ENCODE peak calls at places on chromosome 19, in five cellular contexts. M is heart left ventricle, T is GM10248, Q is H9, H is nephron progenitor cell. P is an unnamed sample.

GRCh38 chr19:53509443-53509842 is 28.5 kb upstream of the ZNF331 start:
- DNase-seq in T (no peak), H (no peak), Q (no peak), M (no peak), P (no peak)

GRCh38 chr19:31600731-31601295 is 251.6 kb upstream of the TSHZ3 start:
- DNase-seq in Q (no peak), M (no peak), T (no peak), H (no peak), P (no peak)

GRCh38 chr19:18204394-18205179 is 745 bp upstream of the RAB3A start:
- DNase-seq in M (peak), H (peak), T (no peak), Q (no peak), P (peak)

GRCh38 chr19:17112700-17113099 is 37.1 kb downstream of the MYO9B start:
- DNase-seq in M (no peak), T (no peak), H (no peak), Q (no peak), P (no peak)

GRCh38 chr19:50167314-50167721 is 4.2 kb upstream of the IZUMO2 start:
- DNase-seq in T (no peak), Q (no peak), H (peak), M (no peak), P (peak)

GRCh38 chr19:38571682-38572081 is 46.1 kb downstream of the MAP4K1 start:
- DNase-seq in T (no peak), Q (no peak), M (no peak), H (no peak), P (no peak)

GRCh38 chr19:42330521-42330835 is 5.0 kb downstream of the MEGF8 start:
- DNase-seq in Q (no peak), T (no peak), M (no peak), H (no peak), P (no peak)

GRCh38 chr19:10226376-10227214 is 4.5 kb downstream of the S1PR2 start:
- DNase-seq in T (no peak), H (peak), Q (no peak), M (peak), P (peak)

GRCh38 chr19:9839415-9839814 is 4.3 kb downstream of the PIN1 start:
- DNase-seq in M (no peak), H (no peak), T (no peak), Q (no peak), P (no peak)

DNA sequence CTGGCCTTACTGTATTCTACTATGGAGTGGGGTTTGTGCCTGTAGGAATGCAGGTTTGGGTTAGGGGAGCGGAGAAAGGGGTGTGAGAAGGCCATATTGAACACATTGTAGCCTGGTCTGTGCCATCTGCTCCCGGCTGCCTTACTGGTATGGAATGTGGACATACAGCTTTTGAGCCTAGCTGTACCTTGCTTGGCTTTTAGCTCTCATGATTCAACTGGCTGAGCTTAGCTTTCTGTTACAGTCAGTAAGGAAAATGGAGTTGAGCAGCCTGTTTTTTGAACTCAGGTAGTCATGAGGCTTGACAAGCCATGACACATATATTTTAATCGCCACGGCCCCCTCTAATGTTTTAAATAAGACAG is 41.6 kb downstream of the ARHGAP35 start:
- DNase-seq in Q (no peak), T (no peak), H (no peak), M (no peak), P (peak)
- TF ChIP-seq CTCF in Q (no peak), T (no peak), H (no peak), M (no peak), P (no peak)

DNA sequence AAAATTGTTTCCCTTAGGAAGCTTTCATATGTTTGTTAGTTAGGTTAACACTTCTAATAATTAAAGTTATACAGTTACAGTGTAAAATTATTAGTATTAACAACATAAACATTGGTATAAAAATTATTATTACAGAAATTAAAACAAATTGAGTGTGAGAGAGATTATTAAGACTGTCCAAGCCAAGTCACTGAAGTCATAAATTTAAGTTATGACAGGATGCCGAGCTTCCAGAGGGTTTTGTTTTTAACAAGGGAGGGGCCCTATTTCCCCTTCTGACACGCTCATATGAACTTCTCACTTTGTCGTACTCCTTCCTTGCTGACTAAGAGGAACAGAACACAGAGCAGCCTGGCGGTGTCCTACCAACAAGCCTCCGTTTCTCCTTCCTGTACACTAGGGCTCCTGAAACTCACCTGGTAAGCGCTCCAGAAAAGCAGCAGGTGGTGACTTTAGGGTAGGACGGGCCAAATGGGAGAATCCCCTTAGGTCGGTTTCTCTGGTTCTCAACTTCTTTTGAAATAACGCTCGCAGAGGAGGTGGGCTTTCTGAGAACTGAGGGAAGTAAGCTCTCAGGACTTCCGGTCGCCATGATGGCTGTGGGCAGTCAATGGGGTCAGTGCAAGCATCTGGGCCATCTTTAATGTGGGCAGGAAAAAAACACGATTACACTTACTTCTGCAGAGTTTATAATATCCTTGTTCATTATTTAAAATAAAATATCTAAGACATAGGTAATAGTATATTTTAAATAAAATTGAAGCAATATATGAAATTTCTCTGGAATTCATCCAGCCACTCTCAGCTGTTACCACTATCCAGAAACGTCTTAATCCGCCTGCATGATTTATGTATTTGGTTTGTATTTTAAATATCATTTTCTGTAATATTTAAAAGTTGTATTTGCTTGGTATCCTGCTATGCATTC is at the start of gene CARD8:
- DNase-seq in M (peak), Q (peak), T (peak), H (peak), P (peak)
- TF ChIP-seq CTCF in M (peak), Q (no peak), T (no peak), H (no peak), P (no peak)

GRCh38 chr19:55493052-55493649 is 4.9 kb downstream of the SSC5D start:
- DNase-seq in M (peak), Q (no peak), T (no peak), H (no peak), P (no peak)
- TF ChIP-seq CTCF in M (no peak), Q (no peak), T (no peak), H (no peak), P (no peak)

DNA sequence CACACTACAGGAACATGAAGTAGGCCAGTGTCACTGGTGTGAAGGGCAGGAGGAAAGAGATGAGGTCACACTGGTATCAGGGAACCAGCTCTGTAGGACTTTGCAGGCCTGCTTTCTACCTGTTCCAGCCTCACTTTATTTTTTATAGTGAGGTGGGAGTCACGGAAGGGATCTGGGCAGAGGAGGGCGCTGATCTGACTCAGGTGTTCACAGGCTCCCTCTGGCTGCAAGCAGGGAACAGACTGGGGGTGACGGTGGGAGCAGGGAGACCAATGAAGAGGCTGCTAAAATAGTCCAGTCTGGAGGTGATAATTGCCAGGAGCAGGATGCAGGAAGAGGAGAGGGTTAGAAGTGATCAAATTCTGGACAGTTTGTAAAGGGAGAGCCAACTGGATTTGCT is 2.8 kb downstream of the THAP8 start:
- DNase-seq in M (no peak), H (peak), T (no peak), Q (peak), P (peak)
- TF ChIP-seq CTCF in M (no peak), H (no peak), T (peak), Q (peak), P (no peak)

GRCh38 chr19:4066682-4067395 is at the start of gene ZBTB7A:
- DNase-seq in M (peak), T (peak), H (peak), Q (peak), P (peak)

GRCh38 chr19:4069331-4069959 is 2.7 kb upstream of the ZBTB7A start:
- DNase-seq in H (no peak), T (no peak), M (peak), Q (peak), P (no peak)

GRCh38 chr19:4066176-4066606 is 508 bp downstream of the ZBTB7A start:
- DNase-seq in T (no peak), Q (no peak), M (peak), H (peak), P (no peak)

GRCh38 chr19:4068058-4068966 is 1.6 kb upstream of the ZBTB7A start:
- DNase-seq in M (no peak), H (no peak), T (no peak), Q (no peak), P (no peak)

DNA sequence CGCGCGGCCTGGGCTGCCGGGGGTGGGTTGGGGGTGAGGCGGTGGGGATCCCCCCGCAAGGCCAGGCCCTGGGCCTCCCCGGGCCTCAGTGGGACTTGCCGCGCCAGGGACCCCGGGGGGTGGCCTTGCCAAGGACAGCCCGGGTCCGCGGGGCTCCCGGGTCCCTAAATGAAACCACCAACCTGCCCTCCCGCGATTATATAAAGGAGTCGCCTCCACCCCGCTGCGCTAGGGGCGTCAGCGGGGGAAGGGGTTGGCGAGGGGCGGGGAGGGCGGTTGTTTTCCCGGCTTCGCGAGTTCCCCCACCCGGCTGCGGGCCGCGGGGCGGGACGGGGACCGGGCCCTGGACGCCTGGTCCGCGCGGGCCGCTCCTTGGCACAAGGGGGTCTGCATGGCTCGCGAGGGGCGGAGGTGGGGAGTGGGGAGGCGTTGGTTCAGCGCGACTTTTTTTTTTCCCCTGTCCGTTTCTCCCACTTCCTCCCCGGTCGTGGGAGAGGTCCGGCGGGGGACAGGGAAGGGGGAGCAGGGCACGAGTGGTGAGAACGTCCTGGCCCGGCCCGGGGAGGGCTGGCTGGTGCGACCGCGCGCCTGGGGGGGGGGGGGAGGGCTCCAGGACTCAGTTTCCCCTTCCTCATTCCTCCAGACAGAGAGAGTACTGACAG is 828 bp upstream of the ZBTB7A start:
- DNase-seq in Q (peak), H (peak), M (no peak), T (no peak), P (peak)
- TF ChIP-seq CTCF in Q (no peak), H (no peak), M (no peak), T (no peak), P (peak)

DNA sequence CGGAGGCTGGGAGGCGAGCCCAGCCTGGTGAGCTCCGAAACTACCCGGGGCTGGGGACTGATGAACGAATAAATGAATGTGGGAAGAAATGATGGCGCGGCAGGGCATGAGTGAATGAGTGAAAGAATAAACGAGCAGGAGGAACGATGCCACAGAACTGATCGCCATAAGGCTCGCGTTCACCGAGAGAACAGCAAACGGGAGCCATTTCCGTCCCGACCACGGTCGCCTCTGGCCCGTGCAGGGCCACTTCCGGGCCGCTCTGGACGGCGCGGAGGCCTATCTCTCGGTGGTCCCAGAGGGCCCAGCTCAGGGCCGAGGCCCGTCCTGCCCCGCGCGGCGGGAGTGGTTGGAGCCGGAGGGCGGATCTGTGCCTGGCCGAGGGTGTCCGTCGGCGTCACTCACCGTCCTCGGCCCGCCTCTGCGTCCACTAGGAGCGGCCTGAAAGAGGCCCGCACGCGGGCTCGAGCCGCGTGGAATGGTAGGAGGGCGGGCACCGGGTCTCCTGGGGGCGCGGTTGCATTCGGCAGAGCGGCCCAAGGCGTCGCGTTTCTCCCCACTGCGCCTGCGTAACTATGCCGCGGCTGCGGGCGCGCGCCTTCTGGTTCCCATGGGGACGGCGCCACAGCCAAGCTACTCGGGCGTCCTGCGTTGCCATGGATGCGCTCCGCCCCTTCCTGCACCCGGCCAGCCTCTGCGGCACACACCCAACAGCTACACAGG is at the start of gene ZNF497:
- DNase-seq in H (peak), M (peak), Q (peak), T (peak), P (peak)
- TF ChIP-seq CTCF in H (no peak), M (peak), Q (no peak), T (no peak), P (no peak)

GRCh38 chr19:5122671-5123409 is 153.9 kb downstream of the KDM4B start:
- DNase-seq in H (no peak), T (no peak), M (no peak), Q (no peak), P (no peak)
- TF ChIP-seq CTCF in H (no peak), T (no peak), M (no peak), Q (no peak), P (no peak)

P was measured in glutamatergic neuron.